ENCODE peak calls at places on chromosomes 5 and 9, in ten cellular contexts. Z is HAP-1; N is CD4-positive, CD25-positive, alpha-beta regulatory T cell; V is AG04449; T is epithelial cell of esophagus; C is brain microvascular endothelial cell; J is choroid plexus epithelial cell; R is A549; U is fibroblast of pulmonary artery; P is hepatocyte. G is an unnamed sample.

GRCh38 chr5:98721231-98721928 is 52.1 kb upstream of the RGMB start:
- DNase-seq in Z (no peak), N (no peak), V (no peak), T (no peak), C (peak; percentile 47), J (peak; percentile 31), R (no peak), U (no peak), P (no peak), G (no peak)

GRCh38 chr9:99840061-99840460 is 18.4 kb downstream of the NR4A3 start:
- DNase-seq in Z (no peak), N (no peak), V (no peak), T (no peak), C (no peak), J (no peak), R (no peak), U (no peak), P (no peak), G (no peak)

GRCh38 chr9:76984476-76984875 is 35.0 kb upstream of the FOXB2 start:
- DNase-seq in Z (no peak), N (no peak), V (no peak), T (no peak), C (no peak), J (no peak), R (no peak), U (no peak), P (no peak), G (no peak)

GRCh38 chr5:109533847-109534272 is 124.1 kb upstream of the PJA2 start:
- DNase-seq in Z (no peak), N (no peak), V (no peak), T (no peak), C (peak; percentile 33), J (no peak), R (no peak), U (peak; percentile 19), P (no peak), G (no peak)

GRCh38 chr9:123742009-123742767 is 187.7 kb downstream of the DENND1A start:
- DNase-seq in Z (peak; percentile 49), N (no peak), V (no peak), T (no peak), C (no peak), J (peak; percentile 74), R (no peak), U (peak; percentile 73), P (no peak), G (no peak)

GRCh38 chr5:143209881-143210395 is 193.5 kb downstream of the NR3C1 start:
- DNase-seq in Z (no peak), N (no peak), V (no peak), T (no peak), C (no peak), J (no peak), R (no peak), U (no peak), P (no peak), G (no peak)

GRCh38 chr5:171251519-171251918 is 57.5 kb upstream of the TLX3 start:
- DNase-seq in Z (no peak), N (no peak), V (no peak), T (no peak), C (no peak), J (no peak), R (no peak), U (no peak), P (no peak), G (no peak)

GRCh38 chr5:158244882-158245281 is 385.9 kb upstream of the CLINT1 start:
- DNase-seq in Z (no peak), N (no peak), V (no peak), T (no peak), C (no peak), J (no peak), R (no peak), U (no peak), P (no peak), G (no peak)

GRCh38 chr9:72524820-72525539 is 3.6 kb downstream of the TMC1 start:
- DNase-seq in Z (peak; percentile 75), N (no peak), V (peak; percentile 92), T (peak; percentile 99), C (peak; percentile 97), J (peak; percentile 95), R (peak; percentile 94), U (peak; percentile 98), P (peak; percentile 86), G (peak; percentile 57)

GRCh38 chr5:97101189-97101910 is 41.1 kb downstream of the LIX1 start:
- DNase-seq in Z (no peak), N (no peak), V (no peak), T (no peak), C (peak; percentile 7), J (peak; percentile 30), R (no peak), U (no peak), P (peak; percentile 23), G (no peak)

GRCh38 chr5:97097348-97098220 is 44.8 kb downstream of the LIX1 start:
- DNase-seq in Z (peak; percentile 14), N (no peak), V (no peak), T (no peak), C (no peak), J (no peak), R (no peak), U (no peak), P (no peak), G (peak; percentile 30)

GRCh38 chr5:97096096-97096648 is 46.2 kb downstream of the LIX1 start:
- DNase-seq in Z (no peak), N (no peak), V (no peak), T (no peak), C (no peak), J (peak; percentile 47), R (no peak), U (peak; percentile 6), P (no peak), G (no peak)

GRCh38 chr5:97100486-97100885 is 41.9 kb downstream of the LIX1 start:
- DNase-seq in Z (no peak), N (no peak), V (no peak), T (no peak), C (no peak), J (peak; percentile 11), R (no peak), U (peak; percentile 13), P (no peak), G (no peak)

GRCh38 chr5:97098864-97099454 is 43.5 kb downstream of the LIX1 start:
- DNase-seq in Z (no peak), N (no peak), V (no peak), T (no peak), C (no peak), J (peak; percentile 2), R (no peak), U (no peak), P (no peak), G (no peak)
- H3K4me3 ChIP-seq in Z (no peak overlapping the region), N (no peak overlapping the region), V (peak overlapping the region; percentile 27), T (no peak overlapping the region), C (no peak overlapping the region), J (no peak overlapping the region), R (no peak overlapping the region), U (no peak overlapping the region), P (no peak overlapping the region), G (no peak overlapping the region)

DNA sequence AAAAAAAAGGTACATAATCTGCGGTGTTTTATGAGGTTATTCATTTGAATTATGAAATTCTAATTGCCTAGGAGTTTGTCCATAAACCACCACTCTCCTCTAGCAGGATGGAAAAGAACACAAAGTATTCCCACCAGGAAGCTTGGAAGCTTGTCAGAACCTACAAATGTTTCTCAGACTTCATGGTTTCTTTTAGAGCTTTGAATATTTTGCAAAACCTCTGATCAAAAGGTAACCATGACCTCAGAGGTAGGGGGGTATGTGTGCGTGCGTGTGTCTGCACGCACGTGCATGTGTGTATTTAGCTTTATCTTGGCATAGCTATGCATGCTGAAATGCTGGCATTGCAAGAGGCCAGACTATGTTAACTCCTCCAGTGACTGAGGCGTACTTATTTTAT is 847.0 kb downstream of the TLE1 start:
- DNase-seq in Z (no peak), N (no peak), V (peak; percentile 28), T (peak; percentile 13), C (peak; percentile 3), J (peak; percentile 52), R (no peak), U (no peak), P (no peak), G (no peak)
- H3K4me3 ChIP-seq in Z (no peak overlapping the region), N (no peak overlapping the region), V (no peak overlapping the region), T (no peak overlapping the region), C (no peak overlapping the region), J (no peak overlapping the region), R (no peak overlapping the region), U (no peak overlapping the region), P (no peak overlapping the region), G (no peak overlapping the region)

DNA sequence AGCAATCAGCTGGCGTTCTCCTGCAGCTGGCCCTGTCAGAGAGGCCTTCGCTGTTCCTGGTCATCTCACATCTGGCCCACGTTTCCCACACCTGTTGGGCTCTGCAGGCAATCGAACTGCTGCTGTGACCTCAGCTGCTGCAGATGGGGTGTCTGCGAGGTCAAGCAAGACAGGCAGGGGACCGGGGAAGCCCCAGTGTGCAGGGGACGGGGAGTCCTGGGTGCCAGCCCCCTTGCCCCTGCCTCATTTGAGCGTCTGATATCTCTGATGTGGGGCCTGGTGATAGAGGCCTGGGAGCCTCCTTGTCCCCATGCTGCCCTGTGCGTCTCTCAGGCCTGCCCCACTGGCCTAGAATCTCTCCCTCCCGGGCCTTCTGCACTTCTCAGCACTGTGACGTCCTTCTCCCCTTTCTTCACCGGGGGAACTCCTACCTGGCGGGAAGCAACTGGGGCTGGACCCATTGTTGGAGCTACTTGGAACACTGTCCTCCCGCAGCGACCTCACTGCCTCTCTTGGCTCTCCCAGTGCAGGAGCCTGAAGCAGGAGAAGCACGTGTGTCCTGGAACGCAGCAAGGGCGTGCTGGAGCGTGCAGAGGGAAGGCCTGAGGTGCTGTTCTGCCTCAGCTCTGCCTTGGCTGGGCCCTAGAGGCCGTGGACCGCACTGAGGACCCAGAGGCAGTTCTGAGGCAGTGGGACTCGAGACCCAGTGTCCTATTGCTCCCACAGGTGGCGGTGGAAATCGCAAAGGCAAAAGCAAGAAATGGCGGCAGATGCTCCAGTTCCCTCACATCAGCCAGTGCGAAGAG is 3.9 kb downstream of the GRK6 start:
- DNase-seq in Z (no peak), N (no peak), V (no peak), T (peak; percentile 72), C (no peak), J (no peak), R (no peak), U (no peak), P (no peak), G (no peak)
- H3K4me3 ChIP-seq in Z (no peak overlapping the region), N (peak overlapping the region; percentile 83), V (no peak overlapping the region), T (no peak overlapping the region), C (no peak overlapping the region), J (no peak overlapping the region), R (no peak overlapping the region), U (no peak overlapping the region), P (no peak overlapping the region), G (no peak overlapping the region)

GRCh38 chr9:130331061-130331460 is 65.5 kb downstream of the HMCN2 start:
- DNase-seq in Z (no peak), N (no peak), V (no peak), T (no peak), C (no peak), J (no peak), R (no peak), U (no peak), P (no peak), G (no peak)
- H3K4me3 ChIP-seq in Z (no peak overlapping the region), N (no peak overlapping the region), V (no peak overlapping the region), T (no peak overlapping the region), C (no peak overlapping the region), J (no peak overlapping the region), R (no peak overlapping the region), U (no peak overlapping the region), P (no peak overlapping the region), G (no peak overlapping the region)

G was measured in Caco-2.